ENCODE peak calls at places on chromosomes 6 and 20, in four cellular contexts. I is SJSA1, F is adrenal gland, Z is aorta. J is an unnamed sample.

GRCh38 chr20:36344517-36345132 is 38.5 kb downstream of the DLGAP4 start:
- DNase-seq in I (no peak), F (peak; percentile 70), Z (no peak), J (peak; percentile 87)

GRCh38 chr6:16472349-16473069 is 234.1 kb downstream of the GMPR start:
- DNase-seq in I (peak; percentile 52), F (no peak), Z (no peak), J (no peak)

GRCh38 chr20:63182425-63182824 is 33.5 kb downstream of the YTHDF1 start:
- DNase-seq in I (no peak), F (no peak), Z (no peak), J (no peak)

GRCh38 chr6:328184-328670 is 35.9 kb downstream of the DUSP22 start:
- DNase-seq in I (no peak), F (peak; percentile 38), Z (no peak), J (no peak)

GRCh38 chr6:35318200-35318844 is 20.7 kb downstream of the DEF6 start:
- DNase-seq in I (peak; percentile 87), F (peak; percentile 89), Z (peak; percentile 93), J (peak; percentile 92)

GRCh38 chr6:108621117-108621516 is 60.4 kb downstream of the FOXO3 start:
- DNase-seq in I (no peak), F (peak; percentile 41), Z (peak; percentile 86), J (no peak)

GRCh38 chr6:53504438-53505030 is 40.4 kb downstream of the GCLC start:
- DNase-seq in I (no peak), F (no peak), Z (no peak), J (no peak)

GRCh38 chr20:63086421-63087235 is 79.9 kb upstream of the BHLHE23 start:
- DNase-seq in I (peak; percentile 37), F (peak; percentile 7), Z (peak; percentile 70), J (no peak)

GRCh38 chr6:139308936-139309603 is 17.3 kb upstream of the TXLNB start:
- DNase-seq in I (no peak), F (no peak), Z (no peak), J (no peak)

GRCh38 chr6:53862517-53863457 is 68.0 kb downstream of the LRRC1 start:
- DNase-seq in I (no peak), F (no peak), Z (no peak), J (peak; percentile 21)

GRCh38 chr6:35729722-35730121 is 7.1 kb upstream of the ARMC12 start:
- DNase-seq in I (no peak), F (no peak), Z (no peak), J (no peak)

GRCh38 chr20:59985864-59986263 is 27.6 kb downstream of the CDH26 start:
- DNase-seq in I (no peak), F (no peak), Z (no peak), J (no peak)
- H3K4me1 ChIP-seq in I (no peaks in the 10 kb centered on the region), F (no peaks in the 10 kb centered on the region), Z (no peaks in the 10 kb centered on the region), J (peaks cover 12% of the 10 kb centered on the region)

GRCh38 chr6:154488802-154489437 is 21.6 kb downstream of the CNKSR3 start:
- DNase-seq in I (peak; percentile 75), F (no peak), Z (no peak), J (no peak)
- H3K4me1 ChIP-seq in I (peaks cover 45% of the 10 kb centered on the region), F (peaks cover 9% of the 10 kb centered on the region), Z (peaks cover 19% of the 10 kb centered on the region), J (peaks cover 19% of the 10 kb centered on the region)

GRCh38 chr6:149331043-149331807 is 13.7 kb downstream of the TAB2 start:
- DNase-seq in I (no peak), F (no peak), Z (no peak), J (no peak)

GRCh38 chr6:149325648-149326236 is 8.2 kb downstream of the TAB2 start:
- DNase-seq in I (no peak), F (no peak), Z (no peak), J (no peak)

GRCh38 chr6:149329529-149329928 is 12.0 kb downstream of the TAB2 start:
- DNase-seq in I (no peak), F (no peak), Z (no peak), J (no peak)

GRCh38 chr6:149330133-149330532 is 12.6 kb downstream of the TAB2 start:
- DNase-seq in I (no peak), F (no peak), Z (no peak), J (no peak)

GRCh38 chr6:149328083-149328482 is 10.6 kb downstream of the TAB2 start:
- DNase-seq in I (no peak), F (no peak), Z (no peak), J (no peak)
- H3K4me1 ChIP-seq in I (peaks cover 36% of the 10 kb centered on the region), F (peaks cover 85% of the 10 kb centered on the region), Z (peaks cover 11% of the 10 kb centered on the region), J (no peaks in the 10 kb centered on the region)

GRCh38 chr6:87700351-87700728 is 1.7 kb downstream of the AKIRIN2 start:
- DNase-seq in I (no peak), F (no peak), Z (no peak), J (peak; percentile 34)
- H3K4me1 ChIP-seq in I (peaks cover 21% of the 10 kb centered on the region), F (peaks cover 46% of the 10 kb centered on the region), Z (no peaks in the 10 kb centered on the region), J (peaks cover 10% of the 10 kb centered on the region)

GRCh38 chr6:41451515-41452163 is 94.5 kb upstream of the FOXP4 start:
- DNase-seq in I (no peak), F (no peak), Z (peak; percentile 81), J (no peak)
- H3K4me1 ChIP-seq in I (peaks cover 25% of the 10 kb centered on the region), F (peaks cover 5% of the 10 kb centered on the region), Z (no peaks in the 10 kb centered on the region), J (peaks cover 14% of the 10 kb centered on the region)

GRCh38 chr6:14455942-14456648 is 338.5 kb downstream of the CD83 start:
- DNase-seq in I (no peak), F (no peak), Z (no peak), J (no peak)

GRCh38 chr6:14453712-14454466 is 336.3 kb downstream of the CD83 start:
- DNase-seq in I (no peak), F (no peak), Z (no peak), J (no peak)

GRCh38 chr6:14455442-14455841 is 337.9 kb downstream of the CD83 start:
- DNase-seq in I (no peak), F (no peak), Z (no peak), J (no peak)

GRCh38 chr6:14452567-14453527 is 335.3 kb downstream of the CD83 start:
- DNase-seq in I (no peak), F (no peak), Z (no peak), J (no peak)

GRCh38 chr6:14454467-14454763 is 336.8 kb downstream of the CD83 start:
- DNase-seq in I (no peak), F (no peak), Z (no peak), J (no peak)
- H3K4me1 ChIP-seq in I (peaks cover 10% of the 10 kb centered on the region), F (no peaks in the 10 kb centered on the region), Z (peaks cover 5% of the 10 kb centered on the region), J (no peaks in the 10 kb centered on the region)

J was measured in SJCRH30.